ENCODE peak calls at places on chromosome 18, in ten cellular contexts. One of them, this sample, is unnamed.

GRCh38 chr18:77101410-77102245 is 31.0 kb downstream of the MBP start:
- DNase-seq in mammary epithelial cell: peak; percentile 98
- DNase-seq in effector memory CD4-positive, alpha-beta T cell: peak; percentile 25
- DNase-seq in mesenchymal stem cell: peak; percentile 96
- DNase-seq in left lung: peak; percentile 85
- DNase-seq in HepG2: no peak
- DNase-seq in psoas muscle: peak; percentile 93
- DNase-seq in GM23248: peak; percentile 95
- DNase-seq in ovary: peak; percentile 84
- DNase-seq in AG04450: peak; percentile 89
- DNase-seq in this sample: peak; percentile 94

GRCh38 chr18:48124857-48125626 is 194.6 kb upstream of the SMAD2 start:
- DNase-seq in left lung: no peak
- DNase-seq in effector memory CD4-positive, alpha-beta T cell: no peak
- DNase-seq in ovary: no peak
- DNase-seq in GM23248: no peak
- DNase-seq in mammary epithelial cell: no peak
- DNase-seq in mesenchymal stem cell: no peak
- DNase-seq in psoas muscle: no peak
- DNase-seq in AG04450: no peak
- DNase-seq in HepG2: no peak
- DNase-seq in this sample: peak; percentile 56

GRCh38 chr18:2572144-2572682 is 856 bp downstream of the NDC80 start:
- DNase-seq in left lung: no peak
- DNase-seq in GM23248: peak; percentile 31
- DNase-seq in ovary: no peak
- DNase-seq in HepG2: no peak
- DNase-seq in mesenchymal stem cell: peak; percentile 15
- DNase-seq in psoas muscle: no peak
- DNase-seq in effector memory CD4-positive, alpha-beta T cell: no peak
- DNase-seq in AG04450: no peak
- DNase-seq in mammary epithelial cell: no peak
- DNase-seq in this sample: no peak

GRCh38 chr18:67290421-67290820 is 226.1 kb downstream of the DSEL start:
- DNase-seq in left lung: no peak
- DNase-seq in psoas muscle: no peak
- DNase-seq in mesenchymal stem cell: no peak
- DNase-seq in AG04450: no peak
- DNase-seq in mammary epithelial cell: no peak
- DNase-seq in GM23248: peak; percentile 17
- DNase-seq in ovary: no peak
- DNase-seq in HepG2: no peak
- DNase-seq in effector memory CD4-positive, alpha-beta T cell: no peak
- DNase-seq in this sample: no peak

GRCh38 chr18:52156166-52156565 is 183.8 kb upstream of the DCC start:
- DNase-seq in mesenchymal stem cell: no peak
- DNase-seq in mammary epithelial cell: no peak
- DNase-seq in ovary: no peak
- DNase-seq in HepG2: no peak
- DNase-seq in AG04450: no peak
- DNase-seq in left lung: no peak
- DNase-seq in psoas muscle: no peak
- DNase-seq in GM23248: no peak
- DNase-seq in effector memory CD4-positive, alpha-beta T cell: no peak
- DNase-seq in this sample: peak; percentile 37

GRCh38 chr18:56637897-56638231 is 528 bp downstream of the TXNL1 start:
- DNase-seq in GM23248: no peak
- DNase-seq in mesenchymal stem cell: peak; percentile 25
- DNase-seq in psoas muscle: no peak
- DNase-seq in mammary epithelial cell: peak; percentile 26
- DNase-seq in HepG2: no peak
- DNase-seq in effector memory CD4-positive, alpha-beta T cell: no peak
- DNase-seq in ovary: no peak
- DNase-seq in AG04450: no peak
- DNase-seq in left lung: peak; percentile 84
- DNase-seq in this sample: no peak

GRCh38 chr18:43574974-43575373 is 297.7 kb upstream of the SYT4 start:
- DNase-seq in psoas muscle: no peak
- DNase-seq in AG04450: no peak
- DNase-seq in effector memory CD4-positive, alpha-beta T cell: no peak
- DNase-seq in mammary epithelial cell: no peak
- DNase-seq in ovary: no peak
- DNase-seq in GM23248: no peak
- DNase-seq in left lung: no peak
- DNase-seq in mesenchymal stem cell: no peak
- DNase-seq in HepG2: no peak
- DNase-seq in this sample: no peak

GRCh38 chr18:3138274-3138975 is 81.3 kb downstream of the MYOM1 start:
- DNase-seq in left lung: no peak
- DNase-seq in effector memory CD4-positive, alpha-beta T cell: no peak
- DNase-seq in mesenchymal stem cell: no peak
- DNase-seq in HepG2: no peak
- DNase-seq in psoas muscle: no peak
- DNase-seq in GM23248: no peak
- DNase-seq in AG04450: no peak
- DNase-seq in ovary: no peak
- DNase-seq in mammary epithelial cell: no peak
- DNase-seq in this sample: no peak

GRCh38 chr18:9846162-9846915 is 39.4 kb upstream of the TXNDC2 start:
- DNase-seq in HepG2: no peak
- DNase-seq in effector memory CD4-positive, alpha-beta T cell: no peak
- DNase-seq in mammary epithelial cell: no peak
- DNase-seq in psoas muscle: no peak
- DNase-seq in ovary: no peak
- DNase-seq in mesenchymal stem cell: no peak
- DNase-seq in left lung: no peak
- DNase-seq in GM23248: no peak
- DNase-seq in AG04450: no peak
- DNase-seq in this sample: no peak

GRCh38 chr18:58756148-58756547 is 84.9 kb downstream of the MALT1 start:
- DNase-seq in psoas muscle: no peak
- DNase-seq in AG04450: no peak
- DNase-seq in effector memory CD4-positive, alpha-beta T cell: no peak
- DNase-seq in mammary epithelial cell: no peak
- DNase-seq in GM23248: no peak
- DNase-seq in mesenchymal stem cell: no peak
- DNase-seq in ovary: no peak
- DNase-seq in HepG2: no peak
- DNase-seq in left lung: peak; percentile 29
- DNase-seq in this sample: no peak

GRCh38 chr18:41524674-41525470 is 430.2 kb upstream of the PIK3C3 start:
- DNase-seq in HepG2: no peak
- DNase-seq in effector memory CD4-positive, alpha-beta T cell: no peak
- DNase-seq in AG04450: no peak
- DNase-seq in ovary: no peak
- DNase-seq in GM23248: no peak
- DNase-seq in psoas muscle: no peak
- DNase-seq in mesenchymal stem cell: no peak
- DNase-seq in mammary epithelial cell: no peak
- DNase-seq in left lung: no peak
- DNase-seq in this sample: no peak

GRCh38 chr18:59002974-59003594 is 136.6 kb upstream of the SEC11C start:
- DNase-seq in mammary epithelial cell: peak; percentile 23
- DNase-seq in GM23248: no peak
- DNase-seq in mesenchymal stem cell: no peak
- DNase-seq in ovary: no peak
- DNase-seq in left lung: no peak
- DNase-seq in HepG2: no peak
- DNase-seq in effector memory CD4-positive, alpha-beta T cell: no peak
- DNase-seq in AG04450: no peak
- DNase-seq in psoas muscle: no peak
- DNase-seq in this sample: no peak

GRCh38 chr18:11989174-11989573 is 7.9 kb downstream of the IMPA2 start:
- DNase-seq in mammary epithelial cell: no peak
- DNase-seq in left lung: peak; percentile 33
- DNase-seq in mesenchymal stem cell: no peak
- DNase-seq in GM23248: no peak
- DNase-seq in effector memory CD4-positive, alpha-beta T cell: no peak
- DNase-seq in psoas muscle: peak; percentile 30
- DNase-seq in ovary: no peak
- DNase-seq in AG04450: no peak
- DNase-seq in HepG2: no peak
- DNase-seq in this sample: no peak

GRCh38 chr18:11990541-11990940 is 9.2 kb downstream of the IMPA2 start:
- DNase-seq in effector memory CD4-positive, alpha-beta T cell: no peak
- DNase-seq in HepG2: no peak
- DNase-seq in mammary epithelial cell: no peak
- DNase-seq in AG04450: no peak
- DNase-seq in left lung: peak; percentile 13
- DNase-seq in ovary: no peak
- DNase-seq in GM23248: no peak
- DNase-seq in psoas muscle: peak; percentile 13
- DNase-seq in mesenchymal stem cell: no peak
- DNase-seq in this sample: no peak

GRCh38 chr18:11992096-11992785 is 10.9 kb downstream of the IMPA2 start:
- DNase-seq in GM23248: no peak
- DNase-seq in AG04450: no peak
- DNase-seq in mammary epithelial cell: no peak
- DNase-seq in mesenchymal stem cell: no peak
- DNase-seq in left lung: peak; percentile 37
- DNase-seq in effector memory CD4-positive, alpha-beta T cell: no peak
- DNase-seq in ovary: no peak
- DNase-seq in psoas muscle: peak; percentile 61
- DNase-seq in HepG2: no peak
- DNase-seq in this sample: peak; percentile 50

GRCh38 chr18:11989966-11990380 is 8.7 kb downstream of the IMPA2 start:
- DNase-seq in mammary epithelial cell: no peak
- DNase-seq in psoas muscle: peak; percentile 80
- DNase-seq in ovary: no peak
- DNase-seq in GM23248: no peak
- DNase-seq in left lung: peak; percentile 65
- DNase-seq in effector memory CD4-positive, alpha-beta T cell: no peak
- DNase-seq in AG04450: no peak
- DNase-seq in mesenchymal stem cell: no peak
- DNase-seq in HepG2: no peak
- DNase-seq in this sample: peak; percentile 49

GRCh38 chr18:11991021-11991770 is 9.9 kb downstream of the IMPA2 start:
- DNase-seq in ovary: no peak
- DNase-seq in effector memory CD4-positive, alpha-beta T cell: no peak
- DNase-seq in AG04450: no peak
- DNase-seq in psoas muscle: peak; percentile 51
- DNase-seq in mammary epithelial cell: no peak
- DNase-seq in left lung: peak; percentile 49
- DNase-seq in HepG2: no peak
- DNase-seq in GM23248: no peak
- DNase-seq in mesenchymal stem cell: no peak
- DNase-seq in this sample: peak; percentile 64
- H3K27me3 ChIP-seq in ovary: no peaks in the 10 kb centered on the region
- H3K27me3 ChIP-seq in effector memory CD4-positive, alpha-beta T cell: no peaks in the 10 kb centered on the region
- H3K27me3 ChIP-seq in AG04450: no peaks in the 10 kb centered on the region
- H3K27me3 ChIP-seq in psoas muscle: no peaks in the 10 kb centered on the region
- H3K27me3 ChIP-seq in mammary epithelial cell: no peaks in the 10 kb centered on the region
- H3K27me3 ChIP-seq in left lung: no peaks in the 10 kb centered on the region
- H3K27me3 ChIP-seq in HepG2: no peaks in the 10 kb centered on the region
- H3K27me3 ChIP-seq in GM23248: no peaks in the 10 kb centered on the region
- H3K27me3 ChIP-seq in mesenchymal stem cell: no peaks in the 10 kb centered on the region
- H3K27me3 ChIP-seq in this sample: no peaks in the 10 kb centered on the region

DNA sequence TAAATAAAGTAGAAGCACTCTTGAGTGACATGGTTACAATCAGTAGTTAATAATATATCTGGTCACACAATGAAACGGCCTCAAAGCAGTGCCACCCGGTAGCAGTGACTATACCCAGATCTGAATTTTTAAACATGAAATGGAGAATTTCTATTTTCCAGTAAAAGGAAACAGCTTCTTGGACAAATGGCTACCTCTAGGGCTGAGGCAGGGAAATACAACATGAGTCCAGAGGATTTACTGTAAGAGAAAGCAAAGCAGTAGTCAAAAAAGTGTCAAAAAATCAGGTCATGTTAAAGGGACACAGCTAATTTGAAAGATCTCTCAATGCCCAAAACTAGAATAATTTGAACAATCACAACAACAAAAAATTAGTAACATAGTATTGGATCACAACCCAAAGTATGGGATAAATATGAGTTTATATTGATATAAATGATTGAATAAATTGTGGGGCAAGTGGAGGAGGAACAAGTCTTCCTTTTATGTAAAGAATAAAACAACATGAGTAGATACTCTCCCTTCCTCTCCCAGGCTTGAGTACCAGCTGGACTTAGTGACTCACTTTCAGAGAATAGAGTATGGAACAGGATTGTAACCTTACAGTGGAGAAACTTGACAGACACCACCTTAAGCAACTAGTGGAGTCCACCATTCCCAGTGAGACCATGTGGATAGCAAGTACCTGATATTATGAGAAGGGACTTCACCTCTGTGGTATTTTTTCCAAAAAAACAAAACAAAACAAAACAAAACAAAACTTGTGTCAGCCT is 180.8 kb downstream of the MBD2 start:
- DNase-seq in mesenchymal stem cell: no peak
- DNase-seq in HepG2: no peak
- DNase-seq in GM23248: peak; percentile 10
- DNase-seq in ovary: no peak
- DNase-seq in psoas muscle: no peak
- DNase-seq in left lung: no peak
- DNase-seq in mammary epithelial cell: peak; percentile 67
- DNase-seq in AG04450: no peak
- DNase-seq in effector memory CD4-positive, alpha-beta T cell: no peak
- DNase-seq in this sample: no peak
- H3K27me3 ChIP-seq in mesenchymal stem cell: no peaks in the 10 kb centered on the region
- H3K27me3 ChIP-seq in HepG2: no peaks in the 10 kb centered on the region
- H3K27me3 ChIP-seq in GM23248: no peaks in the 10 kb centered on the region
- H3K27me3 ChIP-seq in ovary: no peaks in the 10 kb centered on the region
- H3K27me3 ChIP-seq in psoas muscle: no peaks in the 10 kb centered on the region
- H3K27me3 ChIP-seq in left lung: no peaks in the 10 kb centered on the region
- H3K27me3 ChIP-seq in mammary epithelial cell: no peaks in the 10 kb centered on the region
- H3K27me3 ChIP-seq in AG04450: no peaks in the 10 kb centered on the region
- H3K27me3 ChIP-seq in effector memory CD4-positive, alpha-beta T cell: no peaks in the 10 kb centered on the region
- H3K27me3 ChIP-seq in this sample: no peaks in the 10 kb centered on the region

GRCh38 chr18:22601481-22601880 is 183.8 kb upstream of the CTAGE1 start:
- DNase-seq in effector memory CD4-positive, alpha-beta T cell: no peak
- DNase-seq in HepG2: no peak
- DNase-seq in psoas muscle: no peak
- DNase-seq in left lung: no peak
- DNase-seq in mesenchymal stem cell: no peak
- DNase-seq in mammary epithelial cell: no peak
- DNase-seq in GM23248: peak; percentile 80
- DNase-seq in AG04450: no peak
- DNase-seq in ovary: no peak
- DNase-seq in this sample: peak; percentile 11
- H3K27me3 ChIP-seq in effector memory CD4-positive, alpha-beta T cell: no peaks in the 10 kb centered on the region
- H3K27me3 ChIP-seq in HepG2: no peaks in the 10 kb centered on the region
- H3K27me3 ChIP-seq in psoas muscle: no peaks in the 10 kb centered on the region
- H3K27me3 ChIP-seq in left lung: no peaks in the 10 kb centered on the region
- H3K27me3 ChIP-seq in mesenchymal stem cell: no peaks in the 10 kb centered on the region
- H3K27me3 ChIP-seq in mammary epithelial cell: peaks cover 5% of the 10 kb centered on the region
- H3K27me3 ChIP-seq in GM23248: no peaks in the 10 kb centered on the region
- H3K27me3 ChIP-seq in AG04450: peaks cover 6% of the 10 kb centered on the region
- H3K27me3 ChIP-seq in ovary: no peaks in the 10 kb centered on the region
- H3K27me3 ChIP-seq in this sample: no peaks in the 10 kb centered on the region

DNA sequence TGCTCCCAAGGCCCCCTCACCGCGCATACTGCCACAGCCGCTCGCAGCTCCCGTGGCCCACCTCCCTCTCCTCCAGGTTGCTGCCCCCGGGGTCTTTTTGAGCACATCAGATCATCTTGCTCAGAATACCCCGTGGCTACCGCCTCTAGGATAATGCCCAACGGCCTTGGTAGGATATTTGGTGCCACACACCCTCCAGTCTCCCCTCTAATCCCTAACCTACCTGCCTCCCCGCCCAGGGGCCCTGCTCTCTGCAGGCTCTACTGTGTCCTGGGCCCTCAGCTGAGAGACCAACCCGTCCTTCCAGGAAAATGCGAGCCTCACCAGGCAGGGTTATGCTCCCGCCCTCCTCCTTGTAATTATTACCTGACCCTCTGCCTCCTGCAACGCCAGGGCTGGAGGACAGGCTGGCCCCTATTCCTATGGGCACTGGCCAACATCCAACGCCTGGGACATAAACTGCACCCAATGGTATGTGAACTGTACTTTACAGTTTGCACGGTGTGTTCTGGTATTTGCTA is 1.5 kb upstream of the MTCL1 start:
- DNase-seq in AG04450: no peak
- DNase-seq in mesenchymal stem cell: no peak
- DNase-seq in GM23248: no peak
- DNase-seq in left lung: no peak
- DNase-seq in effector memory CD4-positive, alpha-beta T cell: no peak
- DNase-seq in psoas muscle: no peak
- DNase-seq in HepG2: peak; percentile 32
- DNase-seq in mammary epithelial cell: no peak
- DNase-seq in ovary: peak; percentile 16
- DNase-seq in this sample: no peak
- H3K27me3 ChIP-seq in AG04450: no peaks in the 10 kb centered on the region
- H3K27me3 ChIP-seq in mesenchymal stem cell: no peaks in the 10 kb centered on the region
- H3K27me3 ChIP-seq in GM23248: no peaks in the 10 kb centered on the region
- H3K27me3 ChIP-seq in left lung: peaks cover 11% of the 10 kb centered on the region
- H3K27me3 ChIP-seq in effector memory CD4-positive, alpha-beta T cell: peaks cover 28% of the 10 kb centered on the region
- H3K27me3 ChIP-seq in psoas muscle: no peaks in the 10 kb centered on the region
- H3K27me3 ChIP-seq in HepG2: no peaks in the 10 kb centered on the region
- H3K27me3 ChIP-seq in mammary epithelial cell: no peaks in the 10 kb centered on the region
- H3K27me3 ChIP-seq in ovary: no peaks in the 10 kb centered on the region
- H3K27me3 ChIP-seq in this sample: no peaks in the 10 kb centered on the region